ENCODE peak calls at places on chromosomes 5 and 9, in ten cellular contexts. One of them, this sample, is unnamed.

GRCh38 chr5:96209829-96210228 is 223.2 kb downstream of the PCSK1 start:
- DNase-seq in psoas muscle: no peak
- DNase-seq in sigmoid colon: no peak
- DNase-seq in coronary artery: no peak
- DNase-seq in ovary: no peak
- DNase-seq in colonic mucosa: no peak
- DNase-seq in stomach: no peak
- DNase-seq in aorta: no peak
- DNase-seq in IMR-90: peak; percentile 90
- DNase-seq in CD4-positive, CD25-positive, alpha-beta regulatory T cell: no peak
- DNase-seq in this sample: no peak

GRCh38 chr9:77807295-77807694 is 159.2 kb upstream of the GNA14 start:
- DNase-seq in ovary: no peak
- DNase-seq in stomach: no peak
- DNase-seq in CD4-positive, CD25-positive, alpha-beta regulatory T cell: no peak
- DNase-seq in coronary artery: no peak
- DNase-seq in sigmoid colon: no peak
- DNase-seq in psoas muscle: no peak
- DNase-seq in colonic mucosa: no peak
- DNase-seq in aorta: no peak
- DNase-seq in IMR-90: peak; percentile 93
- DNase-seq in this sample: no peak

GRCh38 chr5:96176022-96176421 is 214.4 kb upstream of the ELL2 start:
- DNase-seq in sigmoid colon: no peak
- DNase-seq in IMR-90: no peak
- DNase-seq in colonic mucosa: no peak
- DNase-seq in ovary: no peak
- DNase-seq in coronary artery: no peak
- DNase-seq in aorta: no peak
- DNase-seq in CD4-positive, CD25-positive, alpha-beta regulatory T cell: no peak
- DNase-seq in psoas muscle: no peak
- DNase-seq in stomach: no peak
- DNase-seq in this sample: no peak

GRCh38 chr9:134650431-134651190 is 9.0 kb downstream of the COL5A1 start:
- DNase-seq in colonic mucosa: no peak
- DNase-seq in CD4-positive, CD25-positive, alpha-beta regulatory T cell: no peak
- DNase-seq in coronary artery: no peak
- DNase-seq in aorta: peak; percentile 33
- DNase-seq in ovary: peak; percentile 33
- DNase-seq in sigmoid colon: peak; percentile 65
- DNase-seq in IMR-90: no peak
- DNase-seq in stomach: no peak
- DNase-seq in psoas muscle: no peak
- DNase-seq in this sample: no peak

GRCh38 chr5:126280820-126281219 is 142.4 kb upstream of the GRAMD2B start:
- DNase-seq in CD4-positive, CD25-positive, alpha-beta regulatory T cell: no peak
- DNase-seq in sigmoid colon: no peak
- DNase-seq in aorta: no peak
- DNase-seq in colonic mucosa: no peak
- DNase-seq in stomach: no peak
- DNase-seq in ovary: no peak
- DNase-seq in psoas muscle: no peak
- DNase-seq in IMR-90: no peak
- DNase-seq in coronary artery: no peak
- DNase-seq in this sample: no peak

GRCh38 chr9:137411670-137412380 is 11.1 kb downstream of the EXD3 start:
- DNase-seq in stomach: peak; percentile 91
- DNase-seq in aorta: peak; percentile 90
- DNase-seq in sigmoid colon: peak; percentile 89
- DNase-seq in psoas muscle: peak; percentile 84
- DNase-seq in CD4-positive, CD25-positive, alpha-beta regulatory T cell: no peak
- DNase-seq in coronary artery: no peak
- DNase-seq in colonic mucosa: no peak
- DNase-seq in IMR-90: peak; percentile 94
- DNase-seq in ovary: peak; percentile 88
- DNase-seq in this sample: no peak

GRCh38 chr5:40124367-40124766 is 555.3 kb upstream of the PTGER4 start:
- DNase-seq in CD4-positive, CD25-positive, alpha-beta regulatory T cell: no peak
- DNase-seq in sigmoid colon: no peak
- DNase-seq in ovary: no peak
- DNase-seq in aorta: no peak
- DNase-seq in coronary artery: no peak
- DNase-seq in stomach: no peak
- DNase-seq in colonic mucosa: no peak
- DNase-seq in psoas muscle: no peak
- DNase-seq in IMR-90: no peak
- DNase-seq in this sample: no peak

GRCh38 chr5:150645070-150645700 is 4.7 kb downstream of the SYNPO start:
- DNase-seq in aorta: peak; percentile 84
- DNase-seq in ovary: peak; percentile 87
- DNase-seq in stomach: no peak
- DNase-seq in colonic mucosa: no peak
- DNase-seq in psoas muscle: peak; percentile 87
- DNase-seq in sigmoid colon: peak; percentile 85
- DNase-seq in IMR-90: peak; percentile 71
- DNase-seq in coronary artery: peak; percentile 81
- DNase-seq in CD4-positive, CD25-positive, alpha-beta regulatory T cell: no peak
- DNase-seq in this sample: no peak

GRCh38 chr5:56272765-56273164 is 39.6 kb upstream of the ANKRD55 start:
- DNase-seq in psoas muscle: no peak
- DNase-seq in aorta: no peak
- DNase-seq in coronary artery: no peak
- DNase-seq in colonic mucosa: no peak
- DNase-seq in stomach: no peak
- DNase-seq in sigmoid colon: no peak
- DNase-seq in CD4-positive, CD25-positive, alpha-beta regulatory T cell: no peak
- DNase-seq in ovary: no peak
- DNase-seq in IMR-90: no peak
- DNase-seq in this sample: no peak

GRCh38 chr5:56270568-56271392 is 37.6 kb upstream of the ANKRD55 start:
- DNase-seq in psoas muscle: peak; percentile 81
- DNase-seq in sigmoid colon: peak; percentile 89
- DNase-seq in stomach: peak; percentile 82
- DNase-seq in IMR-90: peak; percentile 93
- DNase-seq in coronary artery: no peak
- DNase-seq in aorta: peak; percentile 89
- DNase-seq in colonic mucosa: peak; percentile 77
- DNase-seq in ovary: peak; percentile 89
- DNase-seq in CD4-positive, CD25-positive, alpha-beta regulatory T cell: peak; percentile 74
- DNase-seq in this sample: peak; percentile 85

GRCh38 chr5:56273376-56274005 is 40.4 kb upstream of the ANKRD55 start:
- DNase-seq in coronary artery: no peak
- DNase-seq in colonic mucosa: no peak
- DNase-seq in ovary: no peak
- DNase-seq in IMR-90: no peak
- DNase-seq in psoas muscle: no peak
- DNase-seq in sigmoid colon: no peak
- DNase-seq in CD4-positive, CD25-positive, alpha-beta regulatory T cell: no peak
- DNase-seq in aorta: no peak
- DNase-seq in stomach: no peak
- DNase-seq in this sample: no peak

GRCh38 chr5:56269216-56269927 is 36.2 kb upstream of the ANKRD55 start:
- DNase-seq in stomach: no peak
- DNase-seq in psoas muscle: no peak
- DNase-seq in CD4-positive, CD25-positive, alpha-beta regulatory T cell: peak; percentile 32
- DNase-seq in colonic mucosa: no peak
- DNase-seq in coronary artery: no peak
- DNase-seq in IMR-90: peak; percentile 75
- DNase-seq in sigmoid colon: no peak
- DNase-seq in ovary: peak; percentile 52
- DNase-seq in aorta: no peak
- DNase-seq in this sample: no peak

GRCh38 chr5:56270058-56270457 is 36.9 kb upstream of the ANKRD55 start:
- DNase-seq in stomach: no peak
- DNase-seq in colonic mucosa: no peak
- DNase-seq in CD4-positive, CD25-positive, alpha-beta regulatory T cell: no peak
- DNase-seq in ovary: no peak
- DNase-seq in psoas muscle: no peak
- DNase-seq in aorta: no peak
- DNase-seq in IMR-90: no peak
- DNase-seq in sigmoid colon: no peak
- DNase-seq in coronary artery: no peak
- DNase-seq in this sample: no peak
- H3K4me3 ChIP-seq in stomach: no peak overlapping the region
- H3K4me3 ChIP-seq in colonic mucosa: no peak overlapping the region
- H3K4me3 ChIP-seq in CD4-positive, CD25-positive, alpha-beta regulatory T cell: no peak overlapping the region
- H3K4me3 ChIP-seq in ovary: no peak overlapping the region
- H3K4me3 ChIP-seq in psoas muscle: no peak overlapping the region
- H3K4me3 ChIP-seq in aorta: no peak overlapping the region
- H3K4me3 ChIP-seq in IMR-90: no peak overlapping the region
- H3K4me3 ChIP-seq in sigmoid colon: no peak overlapping the region
- H3K4me3 ChIP-seq in coronary artery: no peak overlapping the region
- H3K4me3 ChIP-seq in this sample: no peak overlapping the region

GRCh38 chr5:759781-760362 is 24.7 kb downstream of the ZDHHC11B start:
- DNase-seq in colonic mucosa: peak; percentile 20
- DNase-seq in ovary: no peak
- DNase-seq in stomach: peak; percentile 25
- DNase-seq in IMR-90: no peak
- DNase-seq in psoas muscle: no peak
- DNase-seq in aorta: peak; percentile 49
- DNase-seq in sigmoid colon: peak; percentile 46
- DNase-seq in coronary artery: peak; percentile 71
- DNase-seq in CD4-positive, CD25-positive, alpha-beta regulatory T cell: no peak
- DNase-seq in this sample: no peak
- H3K27ac ChIP-seq in colonic mucosa: no peak overlapping the region
- H3K27ac ChIP-seq in ovary: no peak overlapping the region
- H3K27ac ChIP-seq in stomach: peak overlapping the region; percentile 60
- H3K27ac ChIP-seq in IMR-90: no peak overlapping the region
- H3K27ac ChIP-seq in psoas muscle: no peak overlapping the region
- H3K27ac ChIP-seq in aorta: no peak overlapping the region
- H3K27ac ChIP-seq in sigmoid colon: peak overlapping the region; percentile 40
- H3K27ac ChIP-seq in coronary artery: peak overlapping the region; percentile 43
- H3K27ac ChIP-seq in CD4-positive, CD25-positive, alpha-beta regulatory T cell: no peak overlapping the region
- H3K27ac ChIP-seq in this sample: no peak overlapping the region

GRCh38 chr5:55823151-55823796 is 27.9 kb upstream of the IL31RA start:
- DNase-seq in ovary: no peak
- DNase-seq in colonic mucosa: no peak
- DNase-seq in sigmoid colon: no peak
- DNase-seq in psoas muscle: no peak
- DNase-seq in CD4-positive, CD25-positive, alpha-beta regulatory T cell: no peak
- DNase-seq in stomach: no peak
- DNase-seq in coronary artery: no peak
- DNase-seq in aorta: no peak
- DNase-seq in IMR-90: no peak
- DNase-seq in this sample: no peak

GRCh38 chr5:55816342-55816741 is 34.8 kb upstream of the IL31RA start:
- DNase-seq in IMR-90: peak; percentile 97
- DNase-seq in colonic mucosa: no peak
- DNase-seq in psoas muscle: no peak
- DNase-seq in CD4-positive, CD25-positive, alpha-beta regulatory T cell: no peak
- DNase-seq in ovary: no peak
- DNase-seq in coronary artery: no peak
- DNase-seq in stomach: no peak
- DNase-seq in sigmoid colon: no peak
- DNase-seq in aorta: no peak
- DNase-seq in this sample: no peak

GRCh38 chr5:55820488-55820887 is 30.7 kb upstream of the IL31RA start:
- DNase-seq in CD4-positive, CD25-positive, alpha-beta regulatory T cell: no peak
- DNase-seq in stomach: no peak
- DNase-seq in colonic mucosa: no peak
- DNase-seq in IMR-90: peak; percentile 1
- DNase-seq in sigmoid colon: no peak
- DNase-seq in ovary: no peak
- DNase-seq in coronary artery: no peak
- DNase-seq in aorta: no peak
- DNase-seq in psoas muscle: no peak
- DNase-seq in this sample: no peak

GRCh38 chr5:55817030-55817429 is 34.1 kb upstream of the IL31RA start:
- DNase-seq in stomach: no peak
- DNase-seq in IMR-90: peak; percentile 20
- DNase-seq in CD4-positive, CD25-positive, alpha-beta regulatory T cell: no peak
- DNase-seq in ovary: no peak
- DNase-seq in colonic mucosa: no peak
- DNase-seq in coronary artery: no peak
- DNase-seq in aorta: no peak
- DNase-seq in psoas muscle: no peak
- DNase-seq in sigmoid colon: no peak
- DNase-seq in this sample: no peak

GRCh38 chr5:55821731-55822512 is 29.2 kb upstream of the IL31RA start:
- DNase-seq in CD4-positive, CD25-positive, alpha-beta regulatory T cell: no peak
- DNase-seq in psoas muscle: no peak
- DNase-seq in sigmoid colon: no peak
- DNase-seq in IMR-90: no peak
- DNase-seq in aorta: peak; percentile 50
- DNase-seq in ovary: peak; percentile 46
- DNase-seq in colonic mucosa: no peak
- DNase-seq in coronary artery: no peak
- DNase-seq in stomach: peak; percentile 35
- DNase-seq in this sample: no peak
- H3K4me3 ChIP-seq in CD4-positive, CD25-positive, alpha-beta regulatory T cell: no peak overlapping the region
- H3K4me3 ChIP-seq in psoas muscle: peak overlapping the region; percentile 58
- H3K4me3 ChIP-seq in sigmoid colon: no peak overlapping the region
- H3K4me3 ChIP-seq in IMR-90: no peak overlapping the region
- H3K4me3 ChIP-seq in aorta: peak overlapping the region; percentile 43
- H3K4me3 ChIP-seq in ovary: no peak overlapping the region
- H3K4me3 ChIP-seq in colonic mucosa: peak overlapping the region; percentile 21
- H3K4me3 ChIP-seq in coronary artery: peak overlapping the region; percentile 61
- H3K4me3 ChIP-seq in stomach: peak overlapping the region; percentile 42
- H3K4me3 ChIP-seq in this sample: peak overlapping the region; percentile 52

GRCh38 chr9:105243015-105243686 is 1.3 kb upstream of the SLC44A1 start:
- DNase-seq in IMR-90: peak; percentile 49
- DNase-seq in sigmoid colon: no peak
- DNase-seq in CD4-positive, CD25-positive, alpha-beta regulatory T cell: no peak
- DNase-seq in stomach: no peak
- DNase-seq in ovary: no peak
- DNase-seq in aorta: no peak
- DNase-seq in colonic mucosa: no peak
- DNase-seq in coronary artery: no peak
- DNase-seq in psoas muscle: no peak
- DNase-seq in this sample: no peak

GRCh38 chr9:105242557-105242956 is 1.9 kb upstream of the SLC44A1 start:
- DNase-seq in coronary artery: no peak
- DNase-seq in CD4-positive, CD25-positive, alpha-beta regulatory T cell: no peak
- DNase-seq in aorta: no peak
- DNase-seq in ovary: no peak
- DNase-seq in stomach: no peak
- DNase-seq in psoas muscle: no peak
- DNase-seq in colonic mucosa: no peak
- DNase-seq in sigmoid colon: no peak
- DNase-seq in IMR-90: no peak
- DNase-seq in this sample: no peak

GRCh38 chr9:105243935-105244273 is 547 bp upstream of the SLC44A1 start:
- DNase-seq in sigmoid colon: no peak
- DNase-seq in ovary: no peak
- DNase-seq in aorta: no peak
- DNase-seq in IMR-90: no peak
- DNase-seq in stomach: no peak
- DNase-seq in colonic mucosa: no peak
- DNase-seq in psoas muscle: no peak
- DNase-seq in coronary artery: no peak
- DNase-seq in CD4-positive, CD25-positive, alpha-beta regulatory T cell: no peak
- DNase-seq in this sample: no peak

GRCh38 chr9:105241356-105242043 is 3.0 kb upstream of the SLC44A1 start:
- DNase-seq in colonic mucosa: no peak
- DNase-seq in coronary artery: no peak
- DNase-seq in stomach: no peak
- DNase-seq in CD4-positive, CD25-positive, alpha-beta regulatory T cell: no peak
- DNase-seq in sigmoid colon: no peak
- DNase-seq in ovary: no peak
- DNase-seq in psoas muscle: no peak
- DNase-seq in aorta: no peak
- DNase-seq in IMR-90: no peak
- DNase-seq in this sample: no peak

DNA sequence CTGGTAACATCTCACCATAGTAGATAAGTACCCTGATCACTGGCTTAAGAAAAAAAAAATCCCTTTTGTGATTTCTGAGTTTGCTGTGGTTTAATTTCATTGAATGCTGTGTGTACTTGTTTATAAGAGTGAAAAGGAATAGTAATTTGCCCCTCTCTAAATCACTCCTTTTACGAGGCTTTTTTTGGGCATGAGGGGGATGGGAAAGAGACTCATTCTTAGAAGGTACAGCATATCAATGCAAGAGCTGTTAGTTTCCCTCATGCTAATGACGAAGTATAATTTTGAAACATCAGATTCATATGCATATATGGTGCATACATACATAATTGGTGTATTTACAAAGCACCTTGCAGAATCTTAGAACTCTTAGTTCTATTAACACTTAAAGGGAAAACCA is 2.4 kb upstream of the SLC44A1 start:
- DNase-seq in psoas muscle: no peak
- DNase-seq in ovary: no peak
- DNase-seq in sigmoid colon: no peak
- DNase-seq in CD4-positive, CD25-positive, alpha-beta regulatory T cell: no peak
- DNase-seq in aorta: no peak
- DNase-seq in IMR-90: no peak
- DNase-seq in colonic mucosa: no peak
- DNase-seq in coronary artery: no peak
- DNase-seq in stomach: no peak
- DNase-seq in this sample: no peak
- H3K27ac ChIP-seq in psoas muscle: no peak overlapping the region
- H3K27ac ChIP-seq in ovary: peak overlapping the region; percentile 45
- H3K27ac ChIP-seq in sigmoid colon: peak overlapping the region; percentile 84
- H3K27ac ChIP-seq in CD4-positive, CD25-positive, alpha-beta regulatory T cell: no peak overlapping the region
- H3K27ac ChIP-seq in aorta: no peak overlapping the region
- H3K27ac ChIP-seq in IMR-90: no peak overlapping the region
- H3K27ac ChIP-seq in colonic mucosa: peak overlapping the region; percentile 83
- H3K27ac ChIP-seq in coronary artery: peak overlapping the region; percentile 64
- H3K27ac ChIP-seq in stomach: peak overlapping the region; percentile 96
- H3K27ac ChIP-seq in this sample: peak overlapping the region; percentile 91